ENCODE peak calls at places on chromosomes 3 and 15, in nine cellular contexts. E, U, K, X, D, C, O, P and B are unnamed samples.
A peak's percentile ranks its signal among the peaks of the same experiment; 100 is the strongest.

GRCh38 chr3:183381179-183381578 is 47.2 kb downstream of the MCF2L2 start:
- DNase-seq in E (no peak), U (no peak), K (no peak), X (no peak), D (no peak), C (no peak), O (peak; percentile 66), P (no peak), B (no peak)

GRCh38 chr3:120369000-120369399 is 19.8 kb upstream of the LRRC58 start:
- DNase-seq in E (no peak), U (no peak), K (no peak), X (no peak), D (no peak), C (no peak), O (no peak), P (no peak), B (no peak)

GRCh38 chr3:38601971-38602550 is 47.4 kb downstream of the SCN5A start:
- DNase-seq in E (no peak), U (no peak), K (no peak), X (peak; percentile 66), D (no peak), C (no peak), O (no peak), P (no peak), B (no peak)

GRCh38 chr3:130395916-130396315 is 50.4 kb downstream of the COL6A5 start:
- DNase-seq in E (no peak), U (no peak), K (no peak), X (peak; percentile 97), D (no peak), C (no peak), O (peak; percentile 30), P (no peak), B (no peak)

GRCh38 chr15:70053006-70053702 is 44.6 kb downstream of the TLE3 start:
- DNase-seq in E (no peak), U (no peak), K (no peak), X (no peak), D (no peak), C (no peak), O (no peak), P (peak; percentile 38), B (no peak)

GRCh38 chr3:128112406-128112968 is 11.1 kb downstream of the RUVBL1 start:
- DNase-seq in E (no peak), U (no peak), K (no peak), X (no peak), D (peak; percentile 49), C (peak; percentile 24), O (peak; percentile 90), P (no peak), B (no peak)

GRCh38 chr15:47796339-47796738 is 79.0 kb downstream of the SEMA6D start:
- DNase-seq in E (no peak), U (no peak), K (no peak), X (no peak), D (no peak), C (no peak), O (no peak), P (no peak), B (no peak)

GRCh38 chr3:148089171-148089570 is 608.5 kb upstream of the AGTR1 start:
- DNase-seq in E (peak; percentile 64), U (no peak), K (no peak), X (no peak), D (no peak), C (no peak), O (no peak), P (no peak), B (no peak)

GRCh38 chr3:65535260-65535659 is 503.5 kb downstream of the MAGI1 start:
- DNase-seq in E (no peak), U (no peak), K (no peak), X (no peak), D (no peak), C (no peak), O (no peak), P (no peak), B (no peak)

GRCh38 chr15:90402230-90402629 is 14.2 kb downstream of the IQGAP1 start:
- DNase-seq in E (no peak), U (no peak), K (no peak), X (no peak), D (no peak), C (no peak), O (peak; percentile 85), P (no peak), B (no peak)

GRCh38 chr3:136277115-136277514 is 27.0 kb downstream of the PCCB start:
- DNase-seq in E (no peak), U (no peak), K (no peak), X (no peak), D (no peak), C (no peak), O (no peak), P (no peak), B (no peak)

DNA sequence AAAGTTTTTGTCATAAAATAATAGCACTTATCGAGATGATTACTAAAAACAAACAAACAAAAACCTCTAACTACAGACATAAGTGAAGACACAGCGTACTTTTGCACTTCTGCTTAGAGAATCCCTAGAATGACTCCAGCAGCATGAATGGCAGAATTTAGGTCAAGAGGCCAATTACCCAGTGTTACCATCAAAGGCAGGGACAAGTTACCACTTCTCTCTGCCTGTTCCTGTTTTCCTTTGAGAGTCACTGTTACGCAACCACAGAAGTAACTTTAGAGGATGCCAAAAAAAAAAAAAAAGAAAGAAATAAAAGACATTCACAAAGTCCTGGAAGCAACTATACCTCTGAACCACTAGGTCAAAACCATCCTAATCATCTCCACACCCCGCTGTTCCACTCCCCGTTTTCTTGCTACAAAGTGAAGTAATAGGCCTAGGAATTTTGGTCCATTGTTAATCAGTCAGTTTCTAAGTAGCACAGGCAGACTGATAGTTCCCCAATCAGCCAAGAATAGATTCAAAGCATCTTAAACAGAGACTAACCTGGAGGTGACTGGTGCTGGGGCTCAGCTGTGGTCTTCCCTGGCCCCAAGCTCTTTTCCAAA is 41.9 kb downstream of the FMN1 start:
- DNase-seq in E (no peak), U (no peak), K (no peak), X (no peak), D (no peak), C (no peak), O (peak; percentile 11), P (no peak), B (no peak)
- H3K4me1 ChIP-seq in E (no peaks in the 10 kb centered on the region), U (peaks cover 9% of the 10 kb centered on the region), K (no peaks in the 10 kb centered on the region), X (no peaks in the 10 kb centered on the region), D (peaks cover 13% of the 10 kb centered on the region), C (peaks cover 10% of the 10 kb centered on the region), O (peaks cover 2% of the 10 kb centered on the region), P (no peaks in the 10 kb centered on the region), B (no peaks in the 10 kb centered on the region)

GRCh38 chr3:152301745-152302181 is 33.0 kb downstream of the MBNL1 start:
- DNase-seq in E (no peak), U (no peak), K (no peak), X (no peak), D (no peak), C (no peak), O (no peak), P (no peak), B (no peak)
- H3K4me1 ChIP-seq in E (no peaks in the 10 kb centered on the region), U (peaks cover 8% of the 10 kb centered on the region), K (peaks cover 93% of the 10 kb centered on the region), X (peaks cover 5% of the 10 kb centered on the region), D (peaks cover 99% of the 10 kb centered on the region), C (peaks cover 94% of the 10 kb centered on the region), O (peaks cover 15% of the 10 kb centered on the region), P (peaks cover 4% of the 10 kb centered on the region), B (peaks cover 38% of the 10 kb centered on the region)

DNA sequence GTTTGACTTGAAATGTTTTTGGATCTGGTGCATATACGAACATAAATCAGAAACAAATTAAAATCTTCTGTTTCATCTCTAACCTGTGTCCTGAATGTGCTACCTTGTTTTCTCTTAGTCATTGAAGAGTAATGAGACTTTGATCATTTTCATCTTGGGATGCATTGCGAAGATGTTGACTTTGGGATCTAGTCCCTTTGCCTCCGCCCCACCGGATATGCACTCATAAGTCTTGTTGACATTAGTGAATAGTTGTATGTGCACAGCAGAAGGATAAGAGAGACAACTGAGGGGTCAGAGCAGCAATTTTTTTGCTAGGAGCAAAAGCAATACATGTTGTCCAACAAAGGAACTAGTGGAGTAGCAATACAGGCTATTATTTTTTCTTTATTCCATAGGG is 35.9 kb upstream of the SPRED1 start:
- DNase-seq in E (no peak), U (no peak), K (no peak), X (no peak), D (no peak), C (no peak), O (peak; percentile 64), P (peak; percentile 51), B (no peak)
- H3K4me1 ChIP-seq in E (peaks cover 35% of the 10 kb centered on the region), U (no peaks in the 10 kb centered on the region), K (peaks cover 26% of the 10 kb centered on the region), X (no peaks in the 10 kb centered on the region), D (no peaks in the 10 kb centered on the region), C (no peaks in the 10 kb centered on the region), O (peaks cover 5% of the 10 kb centered on the region), P (no peaks in the 10 kb centered on the region), B (peaks cover 23% of the 10 kb centered on the region)

GRCh38 chr3:100046986-100047385 is 67.3 kb downstream of the FILIP1L start:
- DNase-seq in E (no peak), U (no peak), K (no peak), X (no peak), D (no peak), C (no peak), O (no peak), P (no peak), B (no peak)
- H3K4me1 ChIP-seq in E (peaks cover 36% of the 10 kb centered on the region), U (peaks cover 3% of the 10 kb centered on the region), K (peaks cover 45% of the 10 kb centered on the region), X (no peaks in the 10 kb centered on the region), D (no peaks in the 10 kb centered on the region), C (no peaks in the 10 kb centered on the region), O (peaks cover 17% of the 10 kb centered on the region), P (no peaks in the 10 kb centered on the region), B (peaks cover 46% of the 10 kb centered on the region)

GRCh38 chr3:124883191-124883747 is 3.9 kb downstream of the ITGB5 start:
- DNase-seq in E (no peak), U (peak; percentile 62), K (no peak), X (no peak), D (no peak), C (no peak), O (no peak), P (no peak), B (no peak)
- H3K4me1 ChIP-seq in E (peaks cover 6% of the 10 kb centered on the region), U (peaks cover 20% of the 10 kb centered on the region), K (peaks cover 61% of the 10 kb centered on the region), X (peaks cover 32% of the 10 kb centered on the region), D (no peaks in the 10 kb centered on the region), C (peaks cover 10% of the 10 kb centered on the region), O (peaks cover 25% of the 10 kb centered on the region), P (peaks cover 3% of the 10 kb centered on the region), B (peaks cover 88% of the 10 kb centered on the region)